ENCODE peak calls at places on chromosomes 7 and 10, in six cellular contexts. U, S, Y, Q, N and J are unnamed samples.

GRCh38 chr7:155470686-155471638 is 13.0 kb downstream of the EN2 start:
- DNase-seq in U (no peak), S (no peak), Y (no peak), Q (no peak), N (no peak), J (no peak)

GRCh38 chr10:124722812-124723783 is 21.1 kb downstream of the FAM53B start:
- DNase-seq in U (no peak), S (no peak), Y (peak; percentile 79), Q (no peak), N (no peak), J (peak; percentile 72)

GRCh38 chr7:26363465-26363864 is 71.8 kb downstream of the SNX10 start:
- DNase-seq in U (no peak), S (no peak), Y (no peak), Q (no peak), N (no peak), J (no peak)

GRCh38 chr10:112716924-112717348 is 233.1 kb upstream of the TCF7L2 start:
- DNase-seq in U (no peak), S (no peak), Y (no peak), Q (no peak), N (no peak), J (no peak)

GRCh38 chr10:125157473-125157865 is 2.9 kb downstream of the CTBP2 start:
- DNase-seq in U (no peak), S (no peak), Y (no peak), Q (no peak), N (no peak), J (no peak)

GRCh38 chr10:61943699-61944444 is 42.4 kb downstream of the ARID5B start:
- DNase-seq in U (no peak), S (peak; percentile 59), Y (peak; percentile 65), Q (peak; percentile 7), N (no peak), J (no peak)

GRCh38 chr10:123573236-123574147 is 92.7 kb upstream of the GPR26 start:
- DNase-seq in U (peak; percentile 75), S (no peak), Y (no peak), Q (peak; percentile 38), N (peak; percentile 72), J (no peak)

GRCh38 chr10:123009105-123009805 is 449 bp downstream of the ACADSB start:
- DNase-seq in U (peak; percentile 30), S (no peak), Y (peak; percentile 29), Q (peak; percentile 3), N (peak; percentile 8), J (peak; percentile 43)

GRCh38 chr7:66925255-66925654 is 4.2 kb downstream of the TMEM248 start:
- DNase-seq in U (no peak), S (no peak), Y (no peak), Q (no peak), N (no peak), J (no peak)

GRCh38 chr7:54946764-54947163 is 72.1 kb upstream of the EGFR start:
- DNase-seq in U (no peak), S (no peak), Y (no peak), Q (peak; percentile 48), N (no peak), J (no peak)

GRCh38 chr7:41969713-41970112 is 266.8 kb upstream of the INHBA start:
- DNase-seq in U (no peak), S (no peak), Y (no peak), Q (no peak), N (no peak), J (no peak)

GRCh38 chr10:62812672-62813439 is 3.3 kb downstream of the EGR2 start:
- DNase-seq in U (no peak), S (no peak), Y (no peak), Q (no peak), N (no peak), J (no peak)

GRCh38 chr10:74282853-74283205 is 131.8 kb downstream of the ADK start:
- DNase-seq in U (no peak), S (no peak), Y (no peak), Q (no peak), N (no peak), J (no peak)

GRCh38 chr10:112246-112645 is 23.0 kb upstream of the ZMYND11 start:
- DNase-seq in U (no peak), S (no peak), Y (no peak), Q (peak; percentile 55), N (no peak), J (no peak)

GRCh38 chr10:107450056-107450455 is 285.6 kb upstream of the SORCS1 start:
- DNase-seq in U (no peak), S (no peak), Y (no peak), Q (no peak), N (no peak), J (no peak)

GRCh38 chr7:94294471-94295131 is 100.1 kb upstream of the COL1A2 start:
- DNase-seq in U (no peak), S (no peak), Y (no peak), Q (no peak), N (no peak), J (no peak)

GRCh38 chr7:116952640-116953371 is 495 bp upstream of the ST7 start:
- DNase-seq in U (peak; percentile 20), S (peak; percentile 7), Y (no peak), Q (peak; percentile 33), N (peak; percentile 14), J (peak; percentile 46)

GRCh38 chr7:79872171-79872570 is 262.5 kb upstream of the GNAI1 start:
- DNase-seq in U (no peak), S (no peak), Y (no peak), Q (no peak), N (no peak), J (no peak)

GRCh38 chr7:1547777-1548437 is 8.1 kb downstream of the TMEM184A start:
- DNase-seq in U (no peak), S (no peak), Y (peak; percentile 9), Q (no peak), N (no peak), J (peak; percentile 43)

GRCh38 chr10:77604941-77605351 is 32.7 kb downstream of the KCNMA1 start:
- DNase-seq in U (no peak), S (no peak), Y (no peak), Q (peak; percentile 79), N (no peak), J (no peak)

GRCh38 chr10:77603529-77603927 is 34.1 kb downstream of the KCNMA1 start:
- DNase-seq in U (no peak), S (no peak), Y (no peak), Q (peak; percentile 30), N (peak; percentile 18), J (no peak)

GRCh38 chr10:77604063-77604462 is 33.5 kb downstream of the KCNMA1 start:
- DNase-seq in U (no peak), S (no peak), Y (no peak), Q (no peak), N (no peak), J (no peak)

GRCh38 chr10:77606751-77607150 is 30.9 kb downstream of the KCNMA1 start:
- DNase-seq in U (no peak), S (no peak), Y (no peak), Q (peak; percentile 54), N (no peak), J (no peak)

DNA sequence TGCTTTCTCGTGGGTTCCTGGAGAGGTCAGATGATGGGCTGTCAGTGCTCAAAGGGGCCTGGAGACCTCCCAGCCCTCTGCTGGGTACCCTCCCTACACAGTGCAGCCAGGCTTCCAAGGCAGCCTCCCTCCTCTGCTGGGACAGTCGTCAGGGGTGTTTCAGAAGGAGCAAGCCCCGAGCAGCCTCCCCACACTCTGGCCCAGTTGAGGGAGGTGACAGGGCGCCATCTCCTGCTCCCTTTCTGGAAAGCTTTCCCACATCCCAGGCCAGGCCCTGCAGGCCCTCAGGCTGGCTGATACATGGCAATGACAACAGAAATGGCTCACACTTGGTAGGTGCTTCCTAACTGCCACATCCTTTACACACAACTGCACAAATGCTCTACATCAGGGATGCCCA is 32.1 kb downstream of the KCNMA1 start:
- DNase-seq in U (no peak), S (no peak), Y (no peak), Q (peak; percentile 46), N (peak; percentile 61), J (no peak)
- TF ChIP-seq CTCF in U (no peak), S (peak; percentile 10), Y (no peak), Q (peak; percentile 48), N (peak; percentile 58), J (no peak)

GRCh38 chr10:21309427-21309826 is 216.1 kb downstream of the SKIDA1 start:
- DNase-seq in U (no peak), S (no peak), Y (no peak), Q (no peak), N (no peak), J (no peak)
- TF ChIP-seq CTCF in U (no peak), S (no peak), Y (no peak), Q (no peak), N (no peak), J (no peak)

GRCh38 chr10:114573330-114574045 is 84.6 kb downstream of the ABLIM1 start:
- DNase-seq in U (no peak), S (no peak), Y (no peak), Q (no peak), N (no peak), J (no peak)

GRCh38 chr10:114576132-114576487 is 82.0 kb downstream of the ABLIM1 start:
- DNase-seq in U (no peak), S (no peak), Y (no peak), Q (no peak), N (no peak), J (no peak)

GRCh38 chr10:114575417-114576131 is 82.5 kb downstream of the ABLIM1 start:
- DNase-seq in U (no peak), S (no peak), Y (no peak), Q (no peak), N (no peak), J (no peak)

GRCh38 chr10:114576716-114577115 is 81.4 kb downstream of the ABLIM1 start:
- DNase-seq in U (no peak), S (no peak), Y (no peak), Q (no peak), N (no peak), J (no peak)

DNA sequence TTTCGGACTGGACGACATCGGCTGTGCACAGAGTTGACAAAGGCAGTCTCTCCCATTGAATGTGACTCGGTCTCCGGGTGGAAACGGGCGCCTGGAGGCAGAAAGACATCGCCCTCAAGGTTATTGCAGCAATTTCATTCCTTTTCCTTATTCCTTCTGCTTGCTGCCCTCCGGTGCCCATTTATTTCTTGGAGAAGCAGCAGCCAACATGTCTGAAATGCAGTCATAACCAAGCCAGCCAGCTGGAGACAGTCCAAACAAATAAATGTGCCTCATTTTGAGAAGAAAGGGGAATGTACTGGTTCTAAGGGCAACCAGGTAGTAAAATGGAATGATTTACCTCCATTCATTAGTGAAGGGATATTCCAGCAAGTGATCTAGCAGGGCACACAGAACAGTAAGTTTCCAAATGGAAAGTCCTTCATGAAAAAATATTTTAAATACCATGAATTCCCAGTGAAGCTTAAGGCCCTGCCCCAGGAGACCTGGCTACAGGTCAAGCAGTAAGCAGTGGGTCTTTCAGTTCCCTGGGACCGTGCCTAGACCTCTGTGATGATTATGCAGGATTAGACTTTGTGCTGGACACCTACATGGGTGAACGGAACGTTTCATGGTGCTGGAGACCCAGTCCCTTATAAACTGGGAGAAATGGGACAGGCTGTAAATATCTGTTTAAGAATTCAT is 86.6 kb downstream of the ABLIM1 start:
- DNase-seq in U (no peak), S (peak; percentile 71), Y (no peak), Q (no peak), N (no peak), J (no peak)
- TF ChIP-seq CTCF in U (no peak), S (no peak), Y (no peak), Q (no peak), N (no peak), J (no peak)

DNA sequence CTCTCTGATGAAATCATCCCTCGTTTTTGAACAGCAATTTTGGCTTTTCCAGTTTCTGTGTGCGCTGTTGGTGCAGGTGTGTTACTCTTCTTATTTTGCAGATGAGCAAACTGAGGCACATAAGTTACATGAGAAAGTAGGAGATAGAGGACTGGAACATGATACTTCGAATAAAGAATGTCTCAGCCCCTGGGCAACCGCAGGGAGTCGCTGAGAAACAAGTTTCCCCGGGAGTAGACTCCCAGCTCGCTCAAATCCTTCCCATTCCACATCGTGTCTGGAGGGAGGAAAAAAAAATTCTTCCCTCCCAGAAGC is 18.0 kb downstream of the MXI1 start:
- DNase-seq in U (no peak), S (no peak), Y (no peak), Q (no peak), N (no peak), J (no peak)
- TF ChIP-seq CTCF in U (no peak), S (no peak), Y (no peak), Q (no peak), N (no peak), J (no peak)